ENCODE peak calls at places on chromosome 19, in nine cellular contexts. R is activated CD8-positive, alpha-beta memory T cell treated with anti-CD3 and anti-CD28 coated beads for 48 hours; J is activated gamma-delta T cell; S is amniotic stem cell; Y is iris pigment epithelial cell; P is H54; B is activated naive CD8-positive, alpha-beta T cell treated with anti-CD3 and anti-CD28 coated beads for 36 hours; C is GF-D8; D is non-pigmented ciliary epithelial cell. F is an unnamed sample.

GRCh38 chr19:16429066-16429758 is 42.6 kb downstream of the EPS15L1 start:
- DNase-seq in R (no peak), J (no peak), S (no peak), Y (no peak), P (no peak), B (no peak), C (no peak), D (no peak), F (no peak)

GRCh38 chr19:11423164-11423803 is 4.2 kb upstream of the RGL3 start:
- DNase-seq in R (no peak), J (no peak), S (no peak), Y (no peak), P (no peak), B (no peak), C (no peak), D (no peak), F (no peak)

GRCh38 chr19:16191216-16191908 is 6.2 kb downstream of the FAM32A start:
- DNase-seq in R (no peak), J (no peak), S (no peak), Y (no peak), P (no peak), B (no peak), C (no peak), D (no peak), F (no peak)

GRCh38 chr19:39479916-39480315 is 722 bp upstream of the TIMM50 start:
- DNase-seq in R (no peak), J (no peak), S (no peak), Y (no peak), P (no peak), B (no peak), C (no peak), D (no peak), F (no peak)

GRCh38 chr19:39858541-39858940 is 12.4 kb upstream of the FBL start:
- DNase-seq in R (no peak), J (no peak), S (no peak), Y (peak; percentile 93), P (no peak), B (no peak), C (no peak), D (no peak), F (no peak)

GRCh38 chr19:58056261-58056660 is 2.8 kb upstream of the ZNF135 start:
- DNase-seq in R (no peak), J (no peak), S (no peak), Y (no peak), P (no peak), B (no peak), C (no peak), D (no peak), F (no peak)

GRCh38 chr19:32396046-32396652 is 9.4 kb upstream of the DPY19L3 start:
- DNase-seq in R (no peak), J (no peak), S (no peak), Y (no peak), P (no peak), B (peak; percentile 50), C (no peak), D (no peak), F (no peak)

GRCh38 chr19:4624733-4625362 is 14.5 kb upstream of the TNFAIP8L1 start:
- DNase-seq in R (no peak), J (no peak), S (no peak), Y (peak; percentile 36), P (no peak), B (no peak), C (no peak), D (no peak), F (no peak)

GRCh38 chr19:53037101-53038097 is 7.1 kb upstream of the ERVV-2 start:
- DNase-seq in R (no peak), J (no peak), S (no peak), Y (peak; percentile 66), P (no peak), B (peak; percentile 45), C (no peak), D (no peak), F (no peak)

GRCh38 chr19:7386308-7386707 is 37.6 kb downstream of the ARHGEF18 start:
- DNase-seq in R (no peak), J (no peak), S (no peak), Y (no peak), P (no peak), B (no peak), C (no peak), D (no peak), F (no peak)

GRCh38 chr19:46704379-46705076 is 12.4 kb downstream of the PRKD2 start:
- DNase-seq in R (peak; percentile 98), J (peak; percentile 68), S (no peak), Y (no peak), P (peak; percentile 44), B (peak; percentile 79), C (no peak), D (no peak), F (no peak)

GRCh38 chr19:12749938-12750521 is 1.6 kb upstream of the BEST2 start:
- DNase-seq in R (no peak), J (no peak), S (no peak), Y (peak; percentile 74), P (no peak), B (no peak), C (no peak), D (no peak), F (no peak)

GRCh38 chr19:33241091-33241529 is 15.5 kb upstream of the SLC7A10 start:
- DNase-seq in R (no peak), J (no peak), S (no peak), Y (no peak), P (no peak), B (no peak), C (no peak), D (no peak), F (no peak)

GRCh38 chr19:3608750-3609322 is 2.2 kb upstream of the TBXA2R start:
- DNase-seq in R (no peak), J (no peak), S (no peak), Y (no peak), P (no peak), B (no peak), C (peak; percentile 74), D (no peak), F (no peak)

GRCh38 chr19:18593367-18594095 is 4.9 kb downstream of the REX1BD start:
- DNase-seq in R (no peak), J (no peak), S (no peak), Y (no peak), P (no peak), B (no peak), C (no peak), D (no peak), F (peak; percentile 66)

GRCh38 chr19:31269425-31270127 is 79.7 kb downstream of the TSHZ3 start:
- DNase-seq in R (no peak), J (no peak), S (no peak), Y (no peak), P (no peak), B (no peak), C (no peak), D (no peak), F (no peak)

GRCh38 chr19:9986787-9987281 is 23.5 kb downstream of the COL5A3 start:
- DNase-seq in R (no peak), J (no peak), S (no peak), Y (no peak), P (no peak), B (no peak), C (no peak), D (no peak), F (no peak)

GRCh38 chr19:51183629-51184028 is 41.3 kb upstream of the CD33 start:
- DNase-seq in R (no peak), J (no peak), S (no peak), Y (no peak), P (no peak), B (no peak), C (no peak), D (no peak), F (no peak)

GRCh38 chr19:55239004-55239403 is 10.4 kb upstream of the TMEM86B start:
- DNase-seq in R (no peak), J (no peak), S (no peak), Y (no peak), P (no peak), B (no peak), C (no peak), D (no peak), F (no peak)

GRCh38 chr19:32651729-32652140 is 23.2 kb downstream of the ANKRD27 start:
- DNase-seq in R (no peak), J (no peak), S (no peak), Y (peak; percentile 42), P (no peak), B (no peak), C (no peak), D (no peak), F (no peak)

GRCh38 chr19:928471-929259 is 2.8 kb downstream of the ARID3A start:
- DNase-seq in R (no peak), J (no peak), S (no peak), Y (peak; percentile 59), P (no peak), B (no peak), C (no peak), D (no peak), F (no peak)

GRCh38 chr19:1490311-1491113 is at the start of gene PCSK4:
- DNase-seq in R (peak; percentile 97), J (peak; percentile 89), S (peak; percentile 97), Y (peak; percentile 99), P (peak; percentile 97), B (peak; percentile 94), C (peak; percentile 97), D (peak; percentile 95), F (peak; percentile 98)

GRCh38 chr19:34067861-34068271 is 104.4 kb upstream of the LSM14A start:
- DNase-seq in R (no peak), J (no peak), S (no peak), Y (peak; percentile 3), P (peak; percentile 80), B (no peak), C (no peak), D (no peak), F (no peak)

GRCh38 chr19:50567052-50567841 is 988 bp downstream of the LRRC4B start:
- DNase-seq in R (no peak), J (no peak), S (no peak), Y (no peak), P (no peak), B (no peak), C (no peak), D (no peak), F (no peak)

GRCh38 chr19:48962849-48963165 is 2.3 kb upstream of the FTL start:
- DNase-seq in R (no peak), J (no peak), S (no peak), Y (no peak), P (no peak), B (no peak), C (no peak), D (no peak), F (no peak)

GRCh38 chr19:30830875-30831274 is 458.7 kb downstream of the ZNF536 start:
- DNase-seq in R (no peak), J (no peak), S (no peak), Y (no peak), P (no peak), B (no peak), C (no peak), D (no peak), F (no peak)

GRCh38 chr19:35208121-35208520 is 20.4 kb downstream of the FAM187B start:
- DNase-seq in R (no peak), J (no peak), S (no peak), Y (no peak), P (no peak), B (no peak), C (no peak), D (no peak), F (no peak)

GRCh38 chr19:55082023-55082851 is 6.6 kb downstream of the EPS8L1 start:
- DNase-seq in R (no peak), J (no peak), S (no peak), Y (peak; percentile 70), P (peak; percentile 89), B (peak; percentile 57), C (peak; percentile 56), D (no peak), F (no peak)

GRCh38 chr19:50833117-50833801 is at the start of gene KLK15:
- DNase-seq in R (no peak), J (no peak), S (no peak), Y (no peak), P (no peak), B (no peak), C (no peak), D (no peak), F (no peak)